ENCODE peak calls at places on chromosomes 7 and 10, in five cellular contexts. G, P, H, U and M are unnamed samples.

GRCh38 chr10:91624633-91625032 is 8.2 kb downstream of the PPP1R3C start:
- DNase-seq in G (no peak), P (no peak), H (no peak), U (no peak), M (no peak)

GRCh38 chr10:1514641-1515040 is 222.7 kb downstream of the ADARB2 start:
- DNase-seq in G (no peak), P (no peak), H (no peak), U (no peak), M (no peak)

GRCh38 chr7:28407643-28408042 is 4.7 kb upstream of the CREB5 start:
- DNase-seq in G (no peak), P (no peak), H (no peak), U (peak; percentile 59), M (peak; percentile 42)

GRCh38 chr7:132865766-132866531 is 215.9 kb downstream of the CHCHD3 start:
- DNase-seq in G (peak; percentile 24), P (no peak), H (no peak), U (no peak), M (peak; percentile 8)

GRCh38 chr10:83917519-83918506 is 221.5 kb upstream of the GHITM start:
- DNase-seq in G (no peak), P (no peak), H (no peak), U (no peak), M (peak; percentile 68)

GRCh38 chr7:13904689-13905088 is 84.8 kb downstream of the ETV1 start:
- DNase-seq in G (no peak), P (no peak), H (no peak), U (no peak), M (no peak)

GRCh38 chr10:69087600-69088470 is at the start of gene SRGN:
- DNase-seq in G (peak; percentile 89), P (peak; percentile 83), H (peak; percentile 74), U (peak; percentile 87), M (no peak)

GRCh38 chr7:22429386-22429785 is 70.6 kb downstream of the STEAP1B start:
- DNase-seq in G (no peak), P (no peak), H (no peak), U (no peak), M (no peak)

GRCh38 chr7:123633553-123633952 is 22.1 kb upstream of the LMOD2 start:
- DNase-seq in G (no peak), P (no peak), H (no peak), U (no peak), M (no peak)

GRCh38 chr7:90766814-90767564 is 170.9 kb downstream of the CDK14 start:
- DNase-seq in G (peak; percentile 58), P (no peak), H (peak; percentile 73), U (peak; percentile 35), M (peak; percentile 69)

GRCh38 chr7:134483296-134483695 is 24.4 kb upstream of the AKR1B1 start:
- DNase-seq in G (no peak), P (no peak), H (no peak), U (no peak), M (no peak)

GRCh38 chr10:79299397-79300370 is 47.6 kb upstream of the PPIF start:
- DNase-seq in G (no peak), P (no peak), H (no peak), U (no peak), M (no peak)

GRCh38 chr7:103981003-103981423 is 8.4 kb downstream of the RELN start:
- DNase-seq in G (no peak), P (no peak), H (no peak), U (no peak), M (no peak)

GRCh38 chr10:436013-436697 is 253.3 kb downstream of the DIP2C start:
- DNase-seq in G (no peak), P (no peak), H (no peak), U (no peak), M (no peak)

GRCh38 chr7:84658286-84658685 is 463.7 kb upstream of the SEMA3A start:
- DNase-seq in G (no peak), P (no peak), H (no peak), U (no peak), M (no peak)

GRCh38 chr10:132421377-132422168 is 24.6 kb downstream of the PWWP2B start:
- DNase-seq in G (peak; percentile 95), P (peak; percentile 73), H (peak; percentile 90), U (peak; percentile 74), M (peak; percentile 89)

GRCh38 chr7:5636914-5637313 is 144.5 kb downstream of the RNF216 start:
- DNase-seq in G (no peak), P (no peak), H (peak; percentile 80), U (peak; percentile 89), M (peak; percentile 74)

GRCh38 chr7:25408861-25409260 is 180.6 kb upstream of the NPVF start:
- DNase-seq in G (no peak), P (no peak), H (no peak), U (peak; percentile 68), M (no peak)

GRCh38 chr10:86376403-86376802 is 9.8 kb upstream of the GRID1 start:
- DNase-seq in G (no peak), P (peak; percentile 54), H (no peak), U (no peak), M (no peak)

GRCh38 chr7:28588606-28589005 is 176.3 kb downstream of the CREB5 start:
- DNase-seq in G (no peak), P (no peak), H (no peak), U (no peak), M (no peak)

GRCh38 chr10:478471-479245 is 210.8 kb downstream of the DIP2C start:
- DNase-seq in G (no peak), P (peak; percentile 54), H (no peak), U (no peak), M (no peak)

GRCh38 chr10:19918800-19919199 is 102.6 kb downstream of the PLXDC2 start:
- DNase-seq in G (no peak), P (no peak), H (no peak), U (no peak), M (peak; percentile 19)

GRCh38 chr7:82294258-82294855 is 149.2 kb downstream of the CACNA2D1 start:
- DNase-seq in G (no peak), P (no peak), H (no peak), U (no peak), M (no peak)

GRCh38 chr10:133133471-133134231 is 26.4 kb upstream of the KNDC1 start:
- DNase-seq in G (peak; percentile 19), P (peak; percentile 48), H (peak; percentile 24), U (peak; percentile 9), M (no peak)

GRCh38 chr10:117552156-117552620 is 9.6 kb downstream of the EMX2 start:
- DNase-seq in G (no peak), P (no peak), H (no peak), U (peak; percentile 73), M (no peak)

GRCh38 chr7:24540956-24541355 is 32.3 kb upstream of the PALS2 start:
- DNase-seq in G (no peak), P (no peak), H (no peak), U (no peak), M (no peak)

GRCh38 chr10:58264780-58265179 is 2.9 kb downstream of the IPMK start:
- DNase-seq in G (no peak), P (no peak), H (no peak), U (no peak), M (no peak)

GRCh38 chr7:122637799-122638198 is 61.1 kb downstream of the RNF133 start:
- DNase-seq in G (no peak), P (no peak), H (no peak), U (no peak), M (no peak)

GRCh38 chr7:11461999-11462398 is 370.0 kb downstream of the THSD7A start:
- DNase-seq in G (no peak), P (no peak), H (no peak), U (no peak), M (no peak)